ENCODE peak calls at places on chromosome 4, in ten cellular contexts. D is stimulated activated CD4-positive, alpha-beta T cell treated with anti-CD3 and anti-CD28 coated beads, Interleukin-4, amount 100 ng/mL, for 24 hours; V is MCF 10A; J is COR-L47; C is uterus; N is GM10248; X is KBM-7; I is thoracic aorta; R is activated T-helper 9 cell treated with anti-CD3 and anti-CD28 coated beads, Interleukin-2, amount 50 U/mL, for 16 hours; U is T47D. Y is an unnamed sample.

GRCh38 chr4:99825272-99825671 is 8.6 kb downstream of the DAPP1 start:
- DNase-seq in D (no peak), V (no peak), J (no peak), C (no peak), N (no peak), X (no peak), I (no peak), R (no peak), U (peak; percentile 20), Y (no peak)

GRCh38 chr4:4457803-4458550 is 71.1 kb downstream of the NSG1 start:
- DNase-seq in D (no peak), V (no peak), J (no peak), C (no peak), N (no peak), X (no peak), I (no peak), R (no peak), U (no peak), Y (no peak)

GRCh38 chr4:158255727-158256324 is 45.5 kb downstream of the TMEM144 start:
- DNase-seq in D (no peak), V (peak; percentile 58), J (peak; percentile 45), C (no peak), N (no peak), X (peak; percentile 60), I (no peak), R (no peak), U (peak; percentile 58), Y (no peak)

GRCh38 chr4:10084651-10085320 is 31.8 kb downstream of the WDR1 start:
- DNase-seq in D (no peak), V (no peak), J (no peak), C (peak; percentile 9), N (no peak), X (no peak), I (no peak), R (no peak), U (no peak), Y (no peak)

GRCh38 chr4:71732706-71733105 is 51.2 kb downstream of the GC start:
- DNase-seq in D (no peak), V (peak; percentile 54), J (peak; percentile 30), C (no peak), N (no peak), X (peak; percentile 13), I (no peak), R (no peak), U (peak; percentile 52), Y (no peak)

GRCh38 chr4:122403860-122404259 is 25.0 kb downstream of the ADAD1 start:
- DNase-seq in D (no peak), V (no peak), J (no peak), C (no peak), N (no peak), X (no peak), I (no peak), R (no peak), U (no peak), Y (no peak)

GRCh38 chr4:184536881-184537248 is 62.5 kb upstream of the IRF2 start:
- DNase-seq in D (no peak), V (peak; percentile 7), J (no peak), C (no peak), N (no peak), X (no peak), I (no peak), R (no peak), U (peak; percentile 7), Y (no peak)

GRCh38 chr4:149885896-149886295 is 70.3 kb upstream of the IQCM start:
- DNase-seq in D (no peak), V (no peak), J (no peak), C (no peak), N (no peak), X (no peak), I (no peak), R (no peak), U (no peak), Y (no peak)

GRCh38 chr4:53990641-53991040 is 73.8 kb downstream of the CHIC2 start:
- DNase-seq in D (no peak), V (no peak), J (no peak), C (no peak), N (no peak), X (no peak), I (no peak), R (no peak), U (no peak), Y (no peak)

GRCh38 chr4:83855044-83855443 is 319.1 kb downstream of the GPAT3 start:
- DNase-seq in D (no peak), V (peak; percentile 65), J (no peak), C (no peak), N (no peak), X (no peak), I (no peak), R (no peak), U (peak; percentile 29), Y (no peak)

GRCh38 chr4:30385650-30386049 is 334.5 kb upstream of the PCDH7 start:
- DNase-seq in D (no peak), V (no peak), J (no peak), C (no peak), N (no peak), X (peak; percentile 37), I (no peak), R (no peak), U (no peak), Y (no peak)

GRCh38 chr4:13988347-13989265 is 361.1 kb upstream of the BOD1L1 start:
- DNase-seq in D (no peak), V (peak; percentile 98), J (no peak), C (no peak), N (no peak), X (no peak), I (peak; percentile 47), R (no peak), U (no peak), Y (no peak)

GRCh38 chr4:95204267-95204835 is 344.4 kb downstream of the UNC5C start:
- DNase-seq in D (no peak), V (no peak), J (no peak), C (no peak), N (no peak), X (no peak), I (no peak), R (no peak), U (no peak), Y (no peak)

GRCh38 chr4:98606879-98607278 is 51.5 kb downstream of the TSPAN5 start:
- DNase-seq in D (no peak), V (no peak), J (no peak), C (no peak), N (no peak), X (no peak), I (no peak), R (no peak), U (no peak), Y (no peak)

GRCh38 chr4:76892001-76892400 is 5.9 kb downstream of the SOWAHB start:
- DNase-seq in D (no peak), V (no peak), J (no peak), C (no peak), N (no peak), X (no peak), I (no peak), R (no peak), U (no peak), Y (no peak)

GRCh38 chr4:65999518-65999871 is 329.2 kb upstream of the EPHA5 start:
- DNase-seq in D (no peak), V (no peak), J (no peak), C (no peak), N (no peak), X (no peak), I (no peak), R (no peak), U (no peak), Y (no peak)

GRCh38 chr4:139735381-139736256 is 70.0 kb downstream of the MGST2 start:
- DNase-seq in D (no peak), V (no peak), J (no peak), C (peak; percentile 44), N (no peak), X (no peak), I (no peak), R (no peak), U (no peak), Y (no peak)

GRCh38 chr4:56530269-56531148 is 24.9 kb downstream of the ARL9 start:
- DNase-seq in D (peak; percentile 84), V (peak; percentile 71), J (peak; percentile 81), C (peak; percentile 94), N (peak; percentile 83), X (peak; percentile 50), I (peak; percentile 79), R (peak; percentile 76), U (no peak), Y (no peak)

GRCh38 chr4:53321151-53321987 is 44.5 kb downstream of the SCFD2 start:
- DNase-seq in D (no peak), V (peak; percentile 51), J (peak; percentile 67), C (no peak), N (no peak), X (peak; percentile 46), I (no peak), R (no peak), U (no peak), Y (no peak)

GRCh38 chr4:68145261-68145660 is 15.6 kb upstream of the TMPRSS11F start:
- DNase-seq in D (no peak), V (no peak), J (no peak), C (no peak), N (no peak), X (no peak), I (no peak), R (no peak), U (no peak), Y (no peak)

GRCh38 chr4:122503214-122503613 is 46.7 kb upstream of the IL2 start:
- DNase-seq in D (peak; percentile 26), V (no peak), J (no peak), C (no peak), N (no peak), X (peak; percentile 32), I (no peak), R (no peak), U (no peak), Y (no peak)

GRCh38 chr4:24688453-24688852 is 104.1 kb upstream of the DHX15 start:
- DNase-seq in D (no peak), V (no peak), J (no peak), C (no peak), N (no peak), X (no peak), I (no peak), R (no peak), U (no peak), Y (no peak)

GRCh38 chr4:40720351-40720750 is 29.4 kb upstream of the NSUN7 start:
- DNase-seq in D (no peak), V (no peak), J (no peak), C (no peak), N (no peak), X (no peak), I (no peak), R (no peak), U (no peak), Y (no peak)

GRCh38 chr4:183588169-183588675 is 70.8 kb downstream of the RWDD4 start:
- DNase-seq in D (no peak), V (no peak), J (no peak), C (no peak), N (no peak), X (no peak), I (no peak), R (no peak), U (no peak), Y (no peak)

GRCh38 chr4:164538061-164538460 is 215.9 kb upstream of the SMIM31 start:
- DNase-seq in D (no peak), V (no peak), J (no peak), C (no peak), N (no peak), X (no peak), I (no peak), R (no peak), U (no peak), Y (no peak)

GRCh38 chr4:138092060-138092459 is 150.1 kb downstream of the SLC7A11 start:
- DNase-seq in D (no peak), V (no peak), J (no peak), C (no peak), N (no peak), X (no peak), I (no peak), R (no peak), U (no peak), Y (no peak)

GRCh38 chr4:186887211-186887785 is 163.6 kb upstream of the FAT1 start:
- DNase-seq in D (no peak), V (peak; percentile 18), J (no peak), C (no peak), N (no peak), X (peak; percentile 31), I (no peak), R (no peak), U (no peak), Y (no peak)

GRCh38 chr4:31160146-31160545 is 440.0 kb downstream of the PCDH7 start:
- DNase-seq in D (no peak), V (no peak), J (no peak), C (no peak), N (no peak), X (no peak), I (no peak), R (no peak), U (no peak), Y (no peak)

Y was measured in NK-92 treated with Interleukin-12 subunit alpha and Interleukin-12 subunit beta, amount 100 ng/mL, for 24 hours.